ENCODE peak calls at places on chromosome 7, in ten cellular contexts. M, S, X, J, N, B, P, E, V and Z are unnamed samples.

GRCh38 chr7:148264933-148265557 is 325.5 kb upstream of the C7orf33 start:
- DNase-seq in B (no peak), P (no peak), V (peak; percentile 21), E (peak; percentile 11), X (no peak), S (no peak), M (peak; percentile 17), N (peak; percentile 47), J (no peak), Z (no peak)

GRCh38 chr7:132578050-132578370 is 1.7 kb upstream of the PLXNA4 start:
- DNase-seq in B (no peak), E (no peak), M (no peak), N (no peak), V (no peak), S (no peak), P (no peak), X (no peak), J (no peak), Z (no peak)

GRCh38 chr7:43843276-43843675 is 26.0 kb downstream of the MRPS24 start:
- DNase-seq in V (no peak), J (no peak), S (no peak), N (no peak), M (no peak), P (no peak), E (no peak), X (no peak), B (no peak), Z (no peak)

GRCh38 chr7:80127412-80128150 is 7.0 kb upstream of the GNAI1 start:
- DNase-seq in V (peak; percentile 44), B (no peak), X (no peak), M (no peak), N (peak; percentile 25), E (no peak), P (no peak), S (no peak), J (no peak), Z (no peak)

GRCh38 chr7:41702635-41703371 is at the start of gene INHBA:
- DNase-seq in P (no peak), J (no peak), E (peak; percentile 80), N (no peak), M (peak; percentile 96), V (no peak), B (no peak), X (no peak), S (no peak), Z (no peak)

GRCh38 chr7:74439546-74439945 is 14.2 kb upstream of the GTF2IRD1 start:
- DNase-seq in M (no peak), X (no peak), B (no peak), P (no peak), E (peak; percentile 17), V (no peak), S (no peak), N (no peak), J (no peak), Z (no peak)

GRCh38 chr7:144074374-144074773 is 4.8 kb downstream of the OR2A25 start:
- DNase-seq in J (no peak), P (no peak), B (no peak), V (no peak), M (no peak), E (no peak), N (no peak), X (no peak), S (no peak), Z (no peak)

GRCh38 chr7:70113543-70113942 is 515.3 kb downstream of the AUTS2 start:
- DNase-seq in P (no peak), J (no peak), B (no peak), S (no peak), X (no peak), M (peak; percentile 47), N (no peak), E (no peak), V (no peak), Z (no peak)

GRCh38 chr7:140552240-140552679 is 73.0 kb upstream of the MKRN1 start:
- DNase-seq in J (no peak), M (no peak), P (no peak), X (no peak), B (no peak), V (no peak), S (no peak), N (no peak), E (no peak), Z (no peak)

GRCh38 chr7:30163231-30163894 is 28.6 kb downstream of the MTURN start:
- DNase-seq in P (peak; percentile 22), X (peak; percentile 3), N (no peak), M (peak; percentile 33), J (no peak), V (no peak), B (no peak), E (no peak), S (no peak), Z (no peak)

GRCh38 chr7:81871606-81872265 is 101.9 kb upstream of the HGF start:
- DNase-seq in M (no peak), N (no peak), E (no peak), X (no peak), B (no peak), V (no peak), S (no peak), J (no peak), P (no peak), Z (no peak)

GRCh38 chr7:48094861-48095293 is 5.8 kb downstream of the UPP1 start:
- DNase-seq in P (no peak), V (no peak), N (no peak), E (peak; percentile 40), B (no peak), X (no peak), J (no peak), M (peak; percentile 87), S (no peak), Z (no peak)

GRCh38 chr7:24963218-24963617 is 16.8 kb downstream of the OSBPL3 start:
- DNase-seq in S (no peak), E (peak; percentile 14), J (peak; percentile 51), P (no peak), M (peak; percentile 79), B (no peak), X (no peak), N (no peak), V (peak; percentile 25), Z (no peak)

GRCh38 chr7:80403686-80404241 is 108.1 kb downstream of the GNAT3 start:
- DNase-seq in B (no peak), P (no peak), S (no peak), E (no peak), X (no peak), N (no peak), M (peak; percentile 60), V (no peak), J (no peak), Z (no peak)

GRCh38 chr7:51786284-51786683 is 469.7 kb upstream of the COBL start:
- DNase-seq in N (no peak), P (no peak), S (no peak), E (no peak), B (no peak), J (no peak), V (no peak), M (no peak), X (no peak), Z (no peak)

GRCh38 chr7:130881091-130881798 is 147.2 kb upstream of the KLF14 start:
- DNase-seq in V (no peak), P (no peak), S (no peak), N (no peak), M (no peak), B (no peak), J (no peak), X (no peak), E (no peak), Z (no peak)

GRCh38 chr7:44275829-44276570 is 49.4 kb downstream of the CAMK2B start:
- DNase-seq in J (no peak), E (no peak), V (no peak), X (no peak), M (no peak), S (no peak), B (no peak), P (no peak), N (peak; percentile 93), Z (no peak)

GRCh38 chr7:105011771-105012502 is 2.1 kb upstream of the KMT2E start:
- DNase-seq in P (no peak), V (peak; percentile 54), B (no peak), X (no peak), S (no peak), M (no peak), J (no peak), E (no peak), N (no peak), Z (no peak)

GRCh38 chr7:17588730-17589129 is 290.3 kb downstream of the AHR start:
- DNase-seq in M (no peak), P (no peak), B (no peak), S (no peak), J (no peak), V (no peak), X (no peak), N (no peak), E (no peak), Z (no peak)

GRCh38 chr7:158431941-158432347 is 155.7 kb downstream of the PTPRN2 start:
- DNase-seq in V (peak; percentile 30), J (no peak), P (no peak), E (peak; percentile 78), S (no peak), B (no peak), X (no peak), M (peak; percentile 41), N (no peak), Z (peak; percentile 42)

GRCh38 chr7:12607134-12607533 is 36.6 kb downstream of the SCIN start:
- DNase-seq in M (no peak), E (no peak), B (no peak), V (no peak), X (no peak), P (no peak), S (no peak), N (peak; percentile 12), J (no peak), Z (no peak)

GRCh38 chr7:131147604-131148003 is 180.1 kb upstream of the MKLN1 start:
- DNase-seq in B (no peak), V (no peak), N (no peak), E (no peak), S (no peak), J (no peak), P (no peak), X (no peak), M (no peak), Z (no peak)

GRCh38 chr7:158924956-158925355 is 68.6 kb downstream of the DYNC2I1 start:
- DNase-seq in X (no peak), E (no peak), P (no peak), B (no peak), N (no peak), M (peak; percentile 62), J (no peak), V (no peak), S (no peak), Z (no peak)

GRCh38 chr7:107167483-107168232 is 1.1 kb upstream of the HBP1 start:
- DNase-seq in S (no peak), X (no peak), M (peak; percentile 86), P (no peak), N (no peak), J (no peak), E (peak; percentile 86), B (peak; percentile 71), V (peak; percentile 70), Z (peak; percentile 54)

GRCh38 chr7:50416509-50417299 is 33.4 kb downstream of the FIGNL1 start:
- DNase-seq in P (no peak), E (no peak), V (no peak), X (no peak), J (no peak), B (no peak), N (no peak), S (no peak), M (no peak), Z (no peak)

GRCh38 chr7:29926216-29926615 is 63.4 kb downstream of the SCRN1 start:
- DNase-seq in J (no peak), N (no peak), B (no peak), V (no peak), E (no peak), M (no peak), S (no peak), P (no peak), X (no peak), Z (no peak)